ENCODE peak calls at places on chromosomes 11 and 22, in seven cellular contexts. M, H, Z, G, O, E and R are unnamed samples.

GRCh38 chr11:27497284-27497866 is 9.2 kb downstream of the LIN7C start:
- DNase-seq in H (no peak), M (peak), Z (no peak), G (no peak), O (no peak), E (peak), R (no peak)

GRCh38 chr22:30299322-30299721 is 10.0 kb upstream of the CASTOR1 start:
- DNase-seq in Z (no peak), H (no peak), G (no peak), E (no peak), O (no peak), M (no peak), R (no peak)

GRCh38 chr11:36356201-36356600 is 60.1 kb downstream of the PRR5L start:
- DNase-seq in H (no peak), G (no peak), O (peak), E (no peak), Z (peak), M (no peak), R (no peak)

GRCh38 chr11:106271126-106271525 is 193.7 kb downstream of the AASDHPPT start:
- DNase-seq in H (no peak), E (no peak), G (no peak), O (no peak), Z (no peak), M (no peak), R (no peak)

GRCh38 chr11:132623496-132623895 is 908.8 kb downstream of the OPCML start:
- DNase-seq in G (no peak), M (no peak), H (no peak), E (no peak), Z (no peak), O (no peak), R (no peak)

GRCh38 chr11:123640677-123641494 is 13.5 kb downstream of the SCN3B start:
- DNase-seq in H (no peak), Z (no peak), G (peak), E (peak), O (no peak), M (peak), R (no peak)

GRCh38 chr11:47257518-47258316 is at the start of gene NR1H3:
- DNase-seq in G (peak), Z (no peak), E (peak), O (peak), H (peak), M (peak), R (peak)

GRCh38 chr11:20289732-20290131 is 73.8 kb upstream of the HTATIP2 start:
- DNase-seq in E (no peak), H (no peak), G (no peak), M (no peak), Z (no peak), O (no peak), R (no peak)

GRCh38 chr22:25048659-25049657 is 96.4 kb downstream of the KIAA1671 start:
- DNase-seq in E (peak), G (no peak), Z (peak), M (peak), H (peak), O (peak), R (peak)

GRCh38 chr11:9739108-9739507 is 75.2 kb downstream of the SWAP70 start:
- DNase-seq in O (no peak), Z (no peak), M (no peak), G (no peak), H (no peak), E (no peak), R (no peak)

GRCh38 chr22:31253949-31254348 is 38.3 kb downstream of the PIK3IP1 start:
- DNase-seq in H (no peak), E (no peak), O (no peak), M (no peak), Z (no peak), G (no peak), R (peak)

GRCh38 chr11:12827929-12828812 is 153.9 kb downstream of the TEAD1 start:
- DNase-seq in E (peak), O (peak), H (no peak), Z (no peak), M (peak), G (no peak), R (peak)

GRCh38 chr22:38610234-38610633 is 40.3 kb upstream of the DMC1 start:
- DNase-seq in G (no peak), O (no peak), M (no peak), Z (no peak), H (no peak), E (no peak), R (no peak)

GRCh38 chr11:28366549-28367341 is 258.6 kb downstream of the METTL15 start:
- DNase-seq in H (no peak), O (no peak), Z (no peak), E (no peak), G (no peak), M (peak), R (no peak)

GRCh38 chr11:61362542-61362875 is 335 bp downstream of the TMEM138 start:
- DNase-seq in G (no peak), O (no peak), H (no peak), M (peak), E (peak), Z (no peak), R (no peak)

GRCh38 chr11:101617735-101618332 is 34.0 kb upstream of the TRPC6 start:
- DNase-seq in H (no peak), M (peak), E (no peak), G (no peak), Z (no peak), O (no peak), R (no peak)

GRCh38 chr11:75946531-75947530 is 131.8 kb downstream of the UVRAG start:
- DNase-seq in Z (no peak), G (no peak), O (no peak), H (no peak), E (no peak), M (peak), R (no peak)

GRCh38 chr22:27919943-27920755 is 1.1 kb upstream of the PITPNB start:
- DNase-seq in G (no peak), H (no peak), O (peak), E (peak), Z (no peak), M (peak), R (no peak)

GRCh38 chr22:27925331-27925730 is 6.3 kb upstream of the PITPNB start:
- DNase-seq in M (no peak), Z (no peak), E (no peak), H (no peak), G (no peak), O (no peak), R (no peak)

GRCh38 chr22:27918351-27919221 is 470 bp downstream of the PITPNB start:
- DNase-seq in E (peak), O (peak), Z (peak), H (no peak), M (peak), G (peak), R (peak)

DNA sequence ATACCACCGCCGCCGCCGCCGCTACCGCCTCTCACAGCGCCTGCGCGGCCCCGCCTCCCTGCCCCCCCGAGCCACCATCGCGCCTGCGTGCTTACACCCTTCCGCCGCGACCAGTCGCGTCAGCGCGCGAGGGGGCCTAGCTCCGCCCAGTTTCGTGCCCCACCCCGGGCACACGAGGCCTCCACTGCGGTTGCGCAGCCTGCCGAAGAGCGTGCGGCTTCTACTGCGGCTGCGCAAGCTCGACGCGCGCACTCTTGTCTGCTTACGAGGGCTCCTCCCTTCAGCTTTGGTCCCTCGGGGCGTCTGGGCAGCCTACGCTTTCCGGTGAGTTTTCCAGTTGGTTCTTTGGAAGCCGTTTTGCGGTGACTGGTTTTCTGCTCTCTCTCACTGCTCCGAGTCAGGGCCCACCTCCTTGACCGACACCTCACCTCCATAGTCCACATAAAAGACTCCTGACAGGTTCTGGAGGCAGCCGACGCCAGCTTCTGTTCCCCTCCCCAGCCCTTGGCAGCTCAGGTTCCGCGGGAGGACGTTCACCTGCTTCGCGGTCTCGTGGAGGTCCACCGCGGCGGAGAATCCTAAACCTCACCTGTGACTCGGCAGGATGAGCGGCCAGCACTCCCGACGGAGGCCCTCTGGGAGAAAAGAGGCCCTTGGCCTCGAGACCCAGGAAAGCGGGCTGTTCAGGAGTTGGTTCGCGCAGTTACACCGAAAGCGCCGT is at the start of gene PITPNB:
- DNase-seq in E (peak), M (peak), Z (peak), O (peak), H (peak), G (peak), R (peak)
- TF ChIP-seq POLR2A in E (peak), M (peak), Z (peak), O (peak), H (no peak), G (peak), R (no peak)

DNA sequence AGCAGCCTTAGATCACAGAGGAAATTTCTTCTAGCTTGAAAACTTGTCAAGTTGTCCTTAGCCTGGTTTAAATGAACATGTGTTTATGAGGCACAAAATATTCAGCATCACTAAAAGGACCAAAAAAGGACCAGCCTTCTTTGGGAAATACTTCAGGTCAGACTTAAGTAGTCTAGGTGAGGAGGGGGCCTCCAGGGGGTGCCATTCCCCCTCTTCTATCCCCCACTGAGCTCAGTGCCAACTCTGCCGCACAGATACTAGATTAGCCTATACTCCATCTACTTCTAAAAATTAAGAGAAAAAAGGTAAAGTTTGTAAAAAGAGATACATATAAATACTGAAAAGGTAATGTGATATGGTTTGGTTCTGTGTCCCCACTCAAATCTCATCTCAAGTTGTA is 20.6 kb downstream of the CLTCL1 start:
- DNase-seq in Z (no peak), E (no peak), O (no peak), H (no peak), G (no peak), M (no peak), R (no peak)
- TF ChIP-seq CTCF in Z (no peak), E (no peak), O (no peak), H (no peak), G (no peak), M (no peak), R (no peak)

GRCh38 chr22:33923033-33923432 is 2.8 kb upstream of the LARGE1 start:
- DNase-seq in E (no peak), Z (no peak), H (no peak), G (no peak), O (no peak), M (peak), R (no peak)
- H3K4me3 ChIP-seq in E (peak), Z (peak), H (peak), G (peak), O (peak), M (peak), R (no peak)

GRCh38 chr22:37427711-37428635 is 694 bp upstream of the ELFN2 start:
- DNase-seq in G (no peak), H (no peak), M (no peak), O (no peak), E (no peak), Z (no peak), R (no peak)

GRCh38 chr22:37425369-37425768 is 1.9 kb downstream of the ELFN2 start:
- DNase-seq in G (no peak), E (no peak), H (no peak), M (no peak), Z (no peak), O (no peak), R (no peak)

GRCh38 chr22:37427128-37427710 is at the start of gene ELFN2:
- DNase-seq in M (peak), Z (no peak), O (no peak), E (no peak), G (no peak), H (no peak), R (no peak)

GRCh38 chr22:37425800-37426531 is 1.3 kb downstream of the ELFN2 start:
- DNase-seq in G (no peak), O (no peak), H (no peak), Z (no peak), M (peak), E (peak), R (no peak)

GRCh38 chr22:37426532-37427127 is 649 bp downstream of the ELFN2 start:
- DNase-seq in Z (no peak), M (no peak), H (no peak), O (no peak), G (no peak), E (no peak), R (no peak)
- TF ChIP-seq POLR2A in Z (no peak), M (no peak), H (no peak), O (no peak), G (no peak), E (no peak), R (no peak)

GRCh38 chr11:62543680-62544444 is 2.7 kb downstream of the AHNAK start:
- DNase-seq in O (no peak), G (no peak), E (no peak), M (no peak), Z (no peak), H (no peak), R (no peak)

GRCh38 chr11:62546937-62547625 is 475 bp upstream of the AHNAK start:
- DNase-seq in E (peak), O (no peak), G (no peak), Z (no peak), H (no peak), M (peak), R (no peak)

GRCh38 chr11:62544521-62545436 is 1.8 kb downstream of the AHNAK start:
- DNase-seq in M (no peak), O (no peak), H (no peak), G (no peak), E (peak), Z (peak), R (no peak)

GRCh38 chr11:62546244-62546936 is at the start of gene AHNAK:
- DNase-seq in E (peak), G (peak), Z (peak), M (peak), O (peak), H (peak), R (peak)

DNA sequence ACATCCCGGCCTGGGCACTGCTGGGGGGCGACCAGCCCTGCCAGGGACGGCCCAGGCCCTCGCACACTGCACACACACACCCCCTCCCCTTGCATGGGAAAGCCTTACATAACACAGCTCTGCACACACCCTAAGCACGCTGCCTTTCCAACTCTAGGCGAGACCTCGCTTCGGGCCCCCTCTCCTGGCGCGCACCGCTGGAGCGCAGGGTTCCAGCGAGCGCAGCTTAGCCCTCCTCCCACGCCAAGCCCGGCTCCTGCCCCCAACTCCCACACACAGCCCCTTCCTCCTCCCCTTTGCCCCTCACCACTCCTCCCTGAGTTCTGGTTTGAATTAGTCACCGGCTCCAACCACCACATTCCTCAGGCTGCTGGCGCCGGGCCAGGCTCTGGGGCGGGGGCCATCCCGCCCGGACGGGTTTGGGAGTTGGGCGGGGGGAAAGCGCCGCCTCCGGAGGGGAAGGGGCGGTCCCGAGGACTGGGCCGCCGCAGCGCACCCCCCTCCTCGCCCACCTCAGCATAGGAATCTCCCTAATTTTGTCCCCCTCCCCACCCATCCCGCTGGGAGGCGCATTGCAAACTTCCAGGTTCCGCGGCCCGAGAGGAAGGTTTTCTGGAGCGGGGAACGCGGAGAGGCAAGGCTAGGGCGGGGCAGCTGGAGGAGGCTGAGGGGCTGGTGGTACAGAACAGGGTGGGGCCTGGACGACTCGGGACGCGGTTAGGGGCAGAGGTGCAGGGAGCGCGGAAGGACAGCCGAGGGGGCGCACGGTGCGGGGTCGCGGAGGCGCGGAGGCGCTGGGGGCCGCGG is 966 bp downstream of the AHNAK start:
- DNase-seq in M (peak), Z (peak), E (peak), G (peak), H (peak), O (peak), R (peak)
- TF ChIP-seq CTCF in M (peak), Z (no peak), E (no peak), G (no peak), H (no peak), O (no peak), R (no peak)

GRCh38 chr11:931385-931784 is 5.7 kb downstream of the AP2A2 start:
- DNase-seq in M (no peak), O (no peak), G (no peak), H (no peak), E (no peak), Z (no peak), R (no peak)

GRCh38 chr11:933002-933820 is 7.5 kb downstream of the AP2A2 start:
- DNase-seq in O (no peak), H (no peak), Z (no peak), E (no peak), G (peak), M (no peak), R (no peak)

GRCh38 chr11:933936-934335 is 8.3 kb downstream of the AP2A2 start:
- DNase-seq in H (no peak), O (no peak), E (no peak), G (peak), M (no peak), Z (no peak), R (no peak)

GRCh38 chr11:934437-934950 is 8.8 kb downstream of the AP2A2 start:
- DNase-seq in M (no peak), H (no peak), E (no peak), Z (no peak), O (no peak), G (no peak), R (no peak)

GRCh38 chr11:932435-932834 is 6.8 kb downstream of the AP2A2 start:
- DNase-seq in Z (no peak), G (no peak), E (no peak), O (no peak), H (no peak), M (no peak), R (no peak)
- H3K4me3 ChIP-seq in Z (no peak), G (no peak), E (no peak), O (no peak), H (no peak), M (no peak), R (no peak)